ENCODE peak calls at places on chromosomes 16 and 17, in ten cellular contexts. One of them, this sample, is unnamed. For H3K9me3, the result is how much of the 10 kb centered on the place peaks cover.

GRCh38 chr16:64489449-64489848 is 632.4 kb downstream of the CDH11 start:
- DNase-seq in cardiac muscle cell: no peak
- DNase-seq in GM23248: no peak
- DNase-seq in left ventricle myocardium inferior: no peak
- DNase-seq in keratinocyte: no peak
- DNase-seq in heart right ventricle: no peak
- DNase-seq in breast epithelium: no peak
- DNase-seq in effector memory CD4-positive, alpha-beta T cell: no peak
- DNase-seq in CD4-positive, alpha-beta memory T cell: no peak
- DNase-seq in RWPE2: no peak
- DNase-seq in this sample: no peak

GRCh38 chr17:58309918-58310259 is 18.7 kb downstream of the TSPOAP1 start:
- DNase-seq in cardiac muscle cell: no peak
- DNase-seq in GM23248: no peak
- DNase-seq in left ventricle myocardium inferior: no peak
- DNase-seq in keratinocyte: no peak
- DNase-seq in heart right ventricle: no peak
- DNase-seq in breast epithelium: no peak
- DNase-seq in effector memory CD4-positive, alpha-beta T cell: no peak
- DNase-seq in CD4-positive, alpha-beta memory T cell: no peak
- DNase-seq in RWPE2: no peak
- DNase-seq in this sample: no peak

GRCh38 chr17:75822119-75822799 is 21.9 kb downstream of the UNC13D start:
- DNase-seq in cardiac muscle cell: no peak
- DNase-seq in GM23248: no peak
- DNase-seq in left ventricle myocardium inferior: no peak
- DNase-seq in keratinocyte: no peak
- DNase-seq in heart right ventricle: no peak
- DNase-seq in breast epithelium: no peak
- DNase-seq in effector memory CD4-positive, alpha-beta T cell: no peak
- DNase-seq in CD4-positive, alpha-beta memory T cell: peak
- DNase-seq in RWPE2: peak
- DNase-seq in this sample: peak

GRCh38 chr16:87025681-87026080 is 291.5 kb downstream of the C16orf95 start:
- DNase-seq in cardiac muscle cell: no peak
- DNase-seq in GM23248: no peak
- DNase-seq in left ventricle myocardium inferior: no peak
- DNase-seq in keratinocyte: no peak
- DNase-seq in heart right ventricle: no peak
- DNase-seq in breast epithelium: no peak
- DNase-seq in effector memory CD4-positive, alpha-beta T cell: no peak
- DNase-seq in CD4-positive, alpha-beta memory T cell: no peak
- DNase-seq in RWPE2: no peak
- DNase-seq in this sample: no peak

GRCh38 chr17:36880506-36880905 is 56.8 kb upstream of the LHX1 start:
- DNase-seq in cardiac muscle cell: no peak
- DNase-seq in GM23248: no peak
- DNase-seq in left ventricle myocardium inferior: no peak
- DNase-seq in keratinocyte: no peak
- DNase-seq in heart right ventricle: no peak
- DNase-seq in breast epithelium: no peak
- DNase-seq in effector memory CD4-positive, alpha-beta T cell: no peak
- DNase-seq in CD4-positive, alpha-beta memory T cell: no peak
- DNase-seq in RWPE2: no peak
- DNase-seq in this sample: no peak

GRCh38 chr16:4694664-4695451 is 1.5 kb downstream of the NUDT16L1 start:
- DNase-seq in cardiac muscle cell: no peak
- DNase-seq in GM23248: peak
- DNase-seq in left ventricle myocardium inferior: peak
- DNase-seq in keratinocyte: no peak
- DNase-seq in heart right ventricle: peak
- DNase-seq in breast epithelium: no peak
- DNase-seq in effector memory CD4-positive, alpha-beta T cell: no peak
- DNase-seq in CD4-positive, alpha-beta memory T cell: no peak
- DNase-seq in RWPE2: peak
- DNase-seq in this sample: no peak

GRCh38 chr17:5283531-5284315 is 1.6 kb downstream of the RABEP1 start:
- DNase-seq in cardiac muscle cell: peak
- DNase-seq in GM23248: peak
- DNase-seq in left ventricle myocardium inferior: no peak
- DNase-seq in keratinocyte: no peak
- DNase-seq in heart right ventricle: no peak
- DNase-seq in breast epithelium: no peak
- DNase-seq in effector memory CD4-positive, alpha-beta T cell: no peak
- DNase-seq in CD4-positive, alpha-beta memory T cell: no peak
- DNase-seq in RWPE2: no peak
- DNase-seq in this sample: no peak

GRCh38 chr16:82197540-82198240 is 27.7 kb upstream of the MPHOSPH6 start:
- DNase-seq in cardiac muscle cell: no peak
- DNase-seq in GM23248: no peak
- DNase-seq in left ventricle myocardium inferior: no peak
- DNase-seq in keratinocyte: peak
- DNase-seq in heart right ventricle: no peak
- DNase-seq in breast epithelium: peak
- DNase-seq in effector memory CD4-positive, alpha-beta T cell: no peak
- DNase-seq in CD4-positive, alpha-beta memory T cell: no peak
- DNase-seq in RWPE2: no peak
- DNase-seq in this sample: no peak

GRCh38 chr17:2649191-2649590 is 55.7 kb downstream of the PAFAH1B1 start:
- DNase-seq in cardiac muscle cell: no peak
- DNase-seq in GM23248: no peak
- DNase-seq in left ventricle myocardium inferior: no peak
- DNase-seq in keratinocyte: no peak
- DNase-seq in heart right ventricle: no peak
- DNase-seq in breast epithelium: no peak
- DNase-seq in effector memory CD4-positive, alpha-beta T cell: no peak
- DNase-seq in CD4-positive, alpha-beta memory T cell: no peak
- DNase-seq in RWPE2: no peak
- DNase-seq in this sample: no peak

GRCh38 chr17:4642286-4642685 is 808 bp upstream of the ALOX15 start:
- DNase-seq in cardiac muscle cell: no peak
- DNase-seq in GM23248: no peak
- DNase-seq in left ventricle myocardium inferior: no peak
- DNase-seq in keratinocyte: no peak
- DNase-seq in heart right ventricle: no peak
- DNase-seq in breast epithelium: no peak
- DNase-seq in effector memory CD4-positive, alpha-beta T cell: no peak
- DNase-seq in CD4-positive, alpha-beta memory T cell: no peak
- DNase-seq in RWPE2: no peak
- DNase-seq in this sample: no peak

GRCh38 chr16:75433732-75434413 is 570 bp upstream of the CFDP1 start:
- DNase-seq in cardiac muscle cell: peak
- DNase-seq in GM23248: peak
- DNase-seq in left ventricle myocardium inferior: no peak
- DNase-seq in keratinocyte: peak
- DNase-seq in heart right ventricle: no peak
- DNase-seq in breast epithelium: peak
- DNase-seq in effector memory CD4-positive, alpha-beta T cell: peak
- DNase-seq in CD4-positive, alpha-beta memory T cell: no peak
- DNase-seq in RWPE2: peak
- DNase-seq in this sample: peak

GRCh38 chr16:1331712-1332617 is 1.5 kb upstream of the BAIAP3 start:
- DNase-seq in cardiac muscle cell: no peak
- DNase-seq in GM23248: peak
- DNase-seq in left ventricle myocardium inferior: peak
- DNase-seq in keratinocyte: no peak
- DNase-seq in heart right ventricle: peak
- DNase-seq in breast epithelium: peak
- DNase-seq in effector memory CD4-positive, alpha-beta T cell: peak
- DNase-seq in CD4-positive, alpha-beta memory T cell: peak
- DNase-seq in RWPE2: no peak
- DNase-seq in this sample: peak

GRCh38 chr16:56871172-56871593 is 6.2 kb downstream of the SLC12A3 start:
- DNase-seq in cardiac muscle cell: no peak
- DNase-seq in GM23248: peak
- DNase-seq in left ventricle myocardium inferior: no peak
- DNase-seq in keratinocyte: no peak
- DNase-seq in heart right ventricle: no peak
- DNase-seq in breast epithelium: no peak
- DNase-seq in effector memory CD4-positive, alpha-beta T cell: no peak
- DNase-seq in CD4-positive, alpha-beta memory T cell: no peak
- DNase-seq in RWPE2: no peak
- DNase-seq in this sample: peak

GRCh38 chr17:60579090-60579489 is 20.9 kb upstream of the PPM1D start:
- DNase-seq in cardiac muscle cell: no peak
- DNase-seq in GM23248: peak
- DNase-seq in left ventricle myocardium inferior: no peak
- DNase-seq in keratinocyte: no peak
- DNase-seq in heart right ventricle: no peak
- DNase-seq in breast epithelium: no peak
- DNase-seq in effector memory CD4-positive, alpha-beta T cell: no peak
- DNase-seq in CD4-positive, alpha-beta memory T cell: no peak
- DNase-seq in RWPE2: no peak
- DNase-seq in this sample: no peak

GRCh38 chr16:86465434-86465833 is 44.9 kb upstream of the FOXF1 start:
- DNase-seq in cardiac muscle cell: no peak
- DNase-seq in GM23248: no peak
- DNase-seq in left ventricle myocardium inferior: no peak
- DNase-seq in keratinocyte: no peak
- DNase-seq in heart right ventricle: no peak
- DNase-seq in breast epithelium: no peak
- DNase-seq in effector memory CD4-positive, alpha-beta T cell: no peak
- DNase-seq in CD4-positive, alpha-beta memory T cell: no peak
- DNase-seq in RWPE2: no peak
- DNase-seq in this sample: no peak

GRCh38 chr17:50043290-50044148 is 12.4 kb upstream of the ITGA3 start:
- DNase-seq in cardiac muscle cell: no peak
- DNase-seq in GM23248: peak
- DNase-seq in left ventricle myocardium inferior: peak
- DNase-seq in keratinocyte: no peak
- DNase-seq in heart right ventricle: peak
- DNase-seq in breast epithelium: peak
- DNase-seq in effector memory CD4-positive, alpha-beta T cell: no peak
- DNase-seq in CD4-positive, alpha-beta memory T cell: no peak
- DNase-seq in RWPE2: no peak
- DNase-seq in this sample: peak

GRCh38 chr16:79211581-79211980 is 389.0 kb downstream of the MAF start:
- DNase-seq in cardiac muscle cell: no peak
- DNase-seq in GM23248: no peak
- DNase-seq in left ventricle myocardium inferior: no peak
- DNase-seq in keratinocyte: no peak
- DNase-seq in heart right ventricle: no peak
- DNase-seq in breast epithelium: no peak
- DNase-seq in effector memory CD4-positive, alpha-beta T cell: no peak
- DNase-seq in CD4-positive, alpha-beta memory T cell: no peak
- DNase-seq in RWPE2: no peak
- DNase-seq in this sample: no peak

GRCh38 chr16:53085539-53086450 is 31.0 kb downstream of the CHD9 start:
- DNase-seq in cardiac muscle cell: no peak
- DNase-seq in GM23248: peak
- DNase-seq in left ventricle myocardium inferior: no peak
- DNase-seq in keratinocyte: no peak
- DNase-seq in heart right ventricle: no peak
- DNase-seq in breast epithelium: no peak
- DNase-seq in effector memory CD4-positive, alpha-beta T cell: no peak
- DNase-seq in CD4-positive, alpha-beta memory T cell: no peak
- DNase-seq in RWPE2: no peak
- DNase-seq in this sample: no peak

DNA sequence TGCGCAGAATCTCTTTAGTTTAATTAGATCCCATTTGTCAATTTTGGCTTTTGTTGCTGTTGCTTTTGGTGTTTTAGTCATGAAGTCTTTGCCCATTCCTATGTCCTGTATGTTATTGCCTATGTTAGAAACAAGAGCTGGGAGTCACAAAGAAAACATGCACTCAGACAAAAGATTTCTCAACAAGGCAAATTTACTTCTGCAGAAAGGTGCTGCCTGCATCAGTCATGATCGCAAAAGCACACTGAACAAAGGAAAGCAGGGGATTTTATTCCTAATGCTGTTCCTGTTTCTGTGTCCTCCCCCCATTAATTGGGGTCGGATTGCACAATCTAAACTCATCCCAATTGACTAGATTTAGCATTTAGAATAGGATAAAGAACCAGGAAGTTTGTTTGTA is 55.9 kb downstream of the ATF7IP2 start:
- DNase-seq in cardiac muscle cell: no peak
- DNase-seq in GM23248: no peak
- DNase-seq in left ventricle myocardium inferior: no peak
- DNase-seq in keratinocyte: no peak
- DNase-seq in heart right ventricle: no peak
- DNase-seq in breast epithelium: no peak
- DNase-seq in effector memory CD4-positive, alpha-beta T cell: no peak
- DNase-seq in CD4-positive, alpha-beta memory T cell: no peak
- DNase-seq in RWPE2: no peak
- DNase-seq in this sample: no peak
- H3K9me3 ChIP-seq in cardiac muscle cell: under half
- H3K9me3 ChIP-seq in GM23248: under half
- H3K9me3 ChIP-seq in left ventricle myocardium inferior: half or more
- H3K9me3 ChIP-seq in keratinocyte: under half
- H3K9me3 ChIP-seq in heart right ventricle: under half
- H3K9me3 ChIP-seq in breast epithelium: under half
- H3K9me3 ChIP-seq in effector memory CD4-positive, alpha-beta T cell: under half
- H3K9me3 ChIP-seq in CD4-positive, alpha-beta memory T cell: under half
- H3K9me3 ChIP-seq in RWPE2: under half
- H3K9me3 ChIP-seq in this sample: half or more

DNA sequence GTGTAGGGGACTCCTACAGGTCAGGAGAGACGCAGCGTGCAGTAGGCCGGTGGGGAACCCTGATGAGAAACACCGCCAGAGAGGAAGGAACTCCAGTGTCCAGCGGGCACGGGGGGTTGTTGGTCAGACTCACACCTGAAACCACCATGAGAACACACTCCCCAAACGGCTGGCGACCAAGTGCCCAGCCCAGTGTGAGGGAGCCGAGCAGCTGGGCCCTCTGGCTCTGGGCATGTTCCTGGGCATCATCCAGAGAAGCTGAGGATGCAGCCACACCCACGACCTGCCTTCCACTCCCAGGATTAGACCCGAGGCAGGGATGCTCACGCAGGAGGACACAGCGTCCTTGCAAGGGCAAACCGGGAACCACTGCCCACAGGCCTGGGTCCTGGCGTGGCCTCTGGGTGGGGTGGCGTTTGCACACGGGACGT is 108.3 kb upstream of the ZNF750 start:
- DNase-seq in cardiac muscle cell: no peak
- DNase-seq in GM23248: no peak
- DNase-seq in left ventricle myocardium inferior: peak
- DNase-seq in keratinocyte: no peak
- DNase-seq in heart right ventricle: no peak
- DNase-seq in breast epithelium: no peak
- DNase-seq in effector memory CD4-positive, alpha-beta T cell: no peak
- DNase-seq in CD4-positive, alpha-beta memory T cell: no peak
- DNase-seq in RWPE2: peak
- DNase-seq in this sample: no peak
- H3K9me3 ChIP-seq in cardiac muscle cell: under half
- H3K9me3 ChIP-seq in GM23248: under half
- H3K9me3 ChIP-seq in left ventricle myocardium inferior: half or more
- H3K9me3 ChIP-seq in keratinocyte: under half
- H3K9me3 ChIP-seq in heart right ventricle: under half
- H3K9me3 ChIP-seq in breast epithelium: under half
- H3K9me3 ChIP-seq in effector memory CD4-positive, alpha-beta T cell: under half
- H3K9me3 ChIP-seq in CD4-positive, alpha-beta memory T cell: under half
- H3K9me3 ChIP-seq in RWPE2: under half
- H3K9me3 ChIP-seq in this sample: half or more

GRCh38 chr16:35557731-35558130 is 2098.3 kb downstream of the TP53TG3F start:
- DNase-seq in cardiac muscle cell: no peak
- DNase-seq in GM23248: no peak
- DNase-seq in left ventricle myocardium inferior: no peak
- DNase-seq in keratinocyte: no peak
- DNase-seq in heart right ventricle: no peak
- DNase-seq in breast epithelium: no peak
- DNase-seq in effector memory CD4-positive, alpha-beta T cell: no peak
- DNase-seq in CD4-positive, alpha-beta memory T cell: no peak
- DNase-seq in RWPE2: no peak
- DNase-seq in this sample: no peak
- H3K9me3 ChIP-seq in cardiac muscle cell: under half
- H3K9me3 ChIP-seq in GM23248: under half
- H3K9me3 ChIP-seq in left ventricle myocardium inferior: under half
- H3K9me3 ChIP-seq in keratinocyte: under half
- H3K9me3 ChIP-seq in heart right ventricle: under half
- H3K9me3 ChIP-seq in breast epithelium: under half
- H3K9me3 ChIP-seq in effector memory CD4-positive, alpha-beta T cell: under half
- H3K9me3 ChIP-seq in CD4-positive, alpha-beta memory T cell: under half
- H3K9me3 ChIP-seq in RWPE2: under half
- H3K9me3 ChIP-seq in this sample: under half

GRCh38 chr16:83481589-83481988 is 326.2 kb upstream of the HSBP1 start:
- DNase-seq in cardiac muscle cell: no peak
- DNase-seq in GM23248: no peak
- DNase-seq in left ventricle myocardium inferior: no peak
- DNase-seq in keratinocyte: no peak
- DNase-seq in heart right ventricle: no peak
- DNase-seq in breast epithelium: no peak
- DNase-seq in effector memory CD4-positive, alpha-beta T cell: no peak
- DNase-seq in CD4-positive, alpha-beta memory T cell: no peak
- DNase-seq in RWPE2: no peak
- DNase-seq in this sample: no peak
- H3K9me3 ChIP-seq in cardiac muscle cell: under half
- H3K9me3 ChIP-seq in GM23248: under half
- H3K9me3 ChIP-seq in left ventricle myocardium inferior: under half
- H3K9me3 ChIP-seq in keratinocyte: under half
- H3K9me3 ChIP-seq in heart right ventricle: under half
- H3K9me3 ChIP-seq in breast epithelium: under half
- H3K9me3 ChIP-seq in effector memory CD4-positive, alpha-beta T cell: under half
- H3K9me3 ChIP-seq in CD4-positive, alpha-beta memory T cell: under half
- H3K9me3 ChIP-seq in RWPE2: under half
- H3K9me3 ChIP-seq in this sample: under half

This sample was measured in stomach.